ENCODE peak calls at places on chromosome X, in eight cellular contexts. One of them, this sample, is unnamed.

GRCh38 chrX:113833656-113834055 is 750.2 kb upstream of the HTR2C start:
- DNase-seq in mucosa of descending colon: no peak
- DNase-seq in pancreas: no peak
- DNase-seq in astrocyte of the spinal cord: no peak
- DNase-seq in tibial artery: no peak
- DNase-seq in SK-N-SH: no peak
- DNase-seq in brain microvascular endothelial cell: no peak
- DNase-seq in HFF-Myc: no peak
- DNase-seq in this sample: no peak

GRCh38 chrX:358651-359143 is 28.0 kb downstream of the PPP2R3B start:
- DNase-seq in tibial artery: no peak
- DNase-seq in mucosa of descending colon: no peak
- DNase-seq in brain microvascular endothelial cell: no peak
- DNase-seq in HFF-Myc: no peak
- DNase-seq in SK-N-SH: no peak
- DNase-seq in pancreas: no peak
- DNase-seq in astrocyte of the spinal cord: no peak
- DNase-seq in this sample: no peak

GRCh38 chrX:129403974-129404669 is 119.2 kb downstream of the SMARCA1 start:
- DNase-seq in tibial artery: no peak
- DNase-seq in pancreas: no peak
- DNase-seq in brain microvascular endothelial cell: no peak
- DNase-seq in astrocyte of the spinal cord: peak
- DNase-seq in HFF-Myc: no peak
- DNase-seq in mucosa of descending colon: no peak
- DNase-seq in SK-N-SH: no peak
- DNase-seq in this sample: no peak

GRCh38 chrX:121570072-121570841 is 522.8 kb downstream of the GLUD2 start:
- DNase-seq in astrocyte of the spinal cord: no peak
- DNase-seq in brain microvascular endothelial cell: no peak
- DNase-seq in pancreas: peak
- DNase-seq in tibial artery: no peak
- DNase-seq in HFF-Myc: no peak
- DNase-seq in SK-N-SH: no peak
- DNase-seq in mucosa of descending colon: no peak
- DNase-seq in this sample: no peak

GRCh38 chrX:119880552-119881437 is 9.2 kb downstream of the NDUFA1 start:
- DNase-seq in HFF-Myc: peak
- DNase-seq in brain microvascular endothelial cell: peak
- DNase-seq in astrocyte of the spinal cord: peak
- DNase-seq in tibial artery: no peak
- DNase-seq in SK-N-SH: peak
- DNase-seq in mucosa of descending colon: peak
- DNase-seq in pancreas: no peak
- DNase-seq in this sample: no peak

GRCh38 chrX:9853307-9853706 is 67.1 kb downstream of the SHROOM2 start:
- DNase-seq in HFF-Myc: no peak
- DNase-seq in astrocyte of the spinal cord: no peak
- DNase-seq in mucosa of descending colon: no peak
- DNase-seq in brain microvascular endothelial cell: no peak
- DNase-seq in pancreas: no peak
- DNase-seq in tibial artery: no peak
- DNase-seq in SK-N-SH: no peak
- DNase-seq in this sample: no peak

GRCh38 chrX:18856645-18856997 is 127.3 kb downstream of the PHKA2 start:
- DNase-seq in tibial artery: no peak
- DNase-seq in brain microvascular endothelial cell: no peak
- DNase-seq in HFF-Myc: no peak
- DNase-seq in SK-N-SH: no peak
- DNase-seq in pancreas: no peak
- DNase-seq in mucosa of descending colon: no peak
- DNase-seq in astrocyte of the spinal cord: no peak
- DNase-seq in this sample: no peak

GRCh38 chrX:77346859-77347258 is 100.3 kb upstream of the FGF16 start:
- DNase-seq in tibial artery: no peak
- DNase-seq in astrocyte of the spinal cord: no peak
- DNase-seq in mucosa of descending colon: no peak
- DNase-seq in pancreas: no peak
- DNase-seq in brain microvascular endothelial cell: no peak
- DNase-seq in HFF-Myc: no peak
- DNase-seq in SK-N-SH: no peak
- DNase-seq in this sample: no peak

GRCh38 chrX:18354369-18355329 is at the start of gene SCML2:
- DNase-seq in SK-N-SH: peak
- DNase-seq in astrocyte of the spinal cord: peak
- DNase-seq in HFF-Myc: no peak
- DNase-seq in tibial artery: peak
- DNase-seq in brain microvascular endothelial cell: peak
- DNase-seq in pancreas: peak
- DNase-seq in mucosa of descending colon: peak
- DNase-seq in this sample: no peak

GRCh38 chrX:133601116-133601515 is 185.8 kb upstream of the GPC4 start:
- DNase-seq in pancreas: no peak
- DNase-seq in astrocyte of the spinal cord: no peak
- DNase-seq in tibial artery: no peak
- DNase-seq in HFF-Myc: no peak
- DNase-seq in SK-N-SH: no peak
- DNase-seq in brain microvascular endothelial cell: no peak
- DNase-seq in mucosa of descending colon: no peak
- DNase-seq in this sample: no peak

GRCh38 chrX:17634542-17635207 is 102.6 kb upstream of the SCML1 start:
- DNase-seq in SK-N-SH: no peak
- DNase-seq in astrocyte of the spinal cord: no peak
- DNase-seq in HFF-Myc: no peak
- DNase-seq in mucosa of descending colon: peak
- DNase-seq in brain microvascular endothelial cell: no peak
- DNase-seq in pancreas: peak
- DNase-seq in tibial artery: no peak
- DNase-seq in this sample: no peak

GRCh38 chrX:63920875-63921274 is 135.9 kb upstream of the ARHGEF9 start:
- DNase-seq in mucosa of descending colon: no peak
- DNase-seq in HFF-Myc: no peak
- DNase-seq in SK-N-SH: no peak
- DNase-seq in astrocyte of the spinal cord: no peak
- DNase-seq in tibial artery: no peak
- DNase-seq in brain microvascular endothelial cell: no peak
- DNase-seq in pancreas: no peak
- DNase-seq in this sample: no peak

GRCh38 chrX:64330284-64330683 is 65.0 kb downstream of the MTMR8 start:
- DNase-seq in HFF-Myc: no peak
- DNase-seq in astrocyte of the spinal cord: no peak
- DNase-seq in tibial artery: no peak
- DNase-seq in mucosa of descending colon: no peak
- DNase-seq in SK-N-SH: no peak
- DNase-seq in brain microvascular endothelial cell: no peak
- DNase-seq in pancreas: no peak
- DNase-seq in this sample: no peak

GRCh38 chrX:5176766-5177165 is 1051.9 kb downstream of the NLGN4X start:
- DNase-seq in brain microvascular endothelial cell: no peak
- DNase-seq in SK-N-SH: no peak
- DNase-seq in mucosa of descending colon: no peak
- DNase-seq in astrocyte of the spinal cord: no peak
- DNase-seq in tibial artery: no peak
- DNase-seq in pancreas: no peak
- DNase-seq in HFF-Myc: no peak
- DNase-seq in this sample: no peak

GRCh38 chrX:46547857-46548256 is 2.6 kb upstream of the ZNF674 start:
- DNase-seq in tibial artery: no peak
- DNase-seq in mucosa of descending colon: no peak
- DNase-seq in astrocyte of the spinal cord: peak
- DNase-seq in brain microvascular endothelial cell: peak
- DNase-seq in pancreas: no peak
- DNase-seq in SK-N-SH: no peak
- DNase-seq in HFF-Myc: peak
- DNase-seq in this sample: no peak

GRCh38 chrX:135535077-135535630 is 14.7 kb downstream of the INTS6L start:
- DNase-seq in brain microvascular endothelial cell: no peak
- DNase-seq in tibial artery: no peak
- DNase-seq in mucosa of descending colon: no peak
- DNase-seq in SK-N-SH: no peak
- DNase-seq in pancreas: no peak
- DNase-seq in HFF-Myc: no peak
- DNase-seq in astrocyte of the spinal cord: no peak
- DNase-seq in this sample: no peak

GRCh38 chrX:135531813-135532212 is 11.4 kb downstream of the INTS6L start:
- DNase-seq in pancreas: no peak
- DNase-seq in mucosa of descending colon: no peak
- DNase-seq in SK-N-SH: no peak
- DNase-seq in HFF-Myc: no peak
- DNase-seq in astrocyte of the spinal cord: no peak
- DNase-seq in tibial artery: no peak
- DNase-seq in brain microvascular endothelial cell: no peak
- DNase-seq in this sample: no peak

DNA sequence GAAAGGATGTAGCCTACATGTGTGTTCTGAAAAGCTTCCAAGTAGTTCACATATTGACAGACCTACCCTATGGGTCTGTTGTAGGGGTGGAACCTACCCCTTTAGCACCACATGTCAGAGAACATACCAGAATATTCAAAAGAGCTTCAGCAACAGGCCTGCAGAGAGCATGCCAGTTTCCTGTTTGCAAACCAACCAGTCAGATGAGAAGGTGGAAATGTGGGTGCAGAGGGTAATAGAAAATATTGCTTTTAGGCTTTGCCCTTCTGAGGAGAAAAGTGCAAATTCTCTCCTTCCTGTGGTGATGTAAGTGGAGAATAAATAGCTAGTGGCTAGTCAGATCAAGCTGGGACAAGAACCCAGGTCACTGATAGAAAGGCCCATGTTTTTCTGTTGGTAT is 16.4 kb downstream of the INTS6L start:
- DNase-seq in tibial artery: no peak
- DNase-seq in HFF-Myc: no peak
- DNase-seq in brain microvascular endothelial cell: no peak
- DNase-seq in astrocyte of the spinal cord: no peak
- DNase-seq in pancreas: no peak
- DNase-seq in SK-N-SH: no peak
- DNase-seq in mucosa of descending colon: no peak
- DNase-seq in this sample: no peak
- H3K4me3 ChIP-seq in tibial artery: no peak
- H3K4me3 ChIP-seq in HFF-Myc: no peak
- H3K4me3 ChIP-seq in brain microvascular endothelial cell: no peak
- H3K4me3 ChIP-seq in astrocyte of the spinal cord: no peak
- H3K4me3 ChIP-seq in pancreas: no peak
- H3K4me3 ChIP-seq in SK-N-SH: no peak
- H3K4me3 ChIP-seq in mucosa of descending colon: no peak
- H3K4me3 ChIP-seq in this sample: no peak

DNA sequence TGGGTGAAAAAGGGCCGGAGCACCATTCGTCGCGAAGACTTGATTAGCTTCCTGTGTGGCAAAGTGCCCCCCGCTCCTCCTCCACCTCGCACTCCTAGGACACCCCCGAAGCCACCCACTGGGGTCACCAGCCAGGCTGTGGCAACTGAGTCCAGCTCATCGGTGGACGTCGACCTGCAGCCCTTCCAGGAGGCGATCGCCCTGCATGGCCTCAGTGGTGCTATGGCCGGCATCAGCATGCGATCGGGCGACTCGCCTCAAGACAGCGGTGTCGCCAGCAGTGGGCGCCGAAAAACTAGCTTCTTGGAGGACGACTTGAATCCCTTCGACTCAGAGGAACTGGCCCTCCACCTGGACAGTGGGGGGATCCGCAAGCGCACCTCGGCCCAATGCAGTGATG is 126.8 kb upstream of the CXorf66 start:
- DNase-seq in SK-N-SH: no peak
- DNase-seq in mucosa of descending colon: no peak
- DNase-seq in pancreas: no peak
- DNase-seq in brain microvascular endothelial cell: no peak
- DNase-seq in HFF-Myc: no peak
- DNase-seq in astrocyte of the spinal cord: no peak
- DNase-seq in tibial artery: no peak
- DNase-seq in this sample: no peak
- H3K4me3 ChIP-seq in SK-N-SH: no peak
- H3K4me3 ChIP-seq in mucosa of descending colon: no peak
- H3K4me3 ChIP-seq in pancreas: no peak
- H3K4me3 ChIP-seq in brain microvascular endothelial cell: no peak
- H3K4me3 ChIP-seq in HFF-Myc: no peak
- H3K4me3 ChIP-seq in astrocyte of the spinal cord: no peak
- H3K4me3 ChIP-seq in tibial artery: peak
- H3K4me3 ChIP-seq in this sample: peak

DNA sequence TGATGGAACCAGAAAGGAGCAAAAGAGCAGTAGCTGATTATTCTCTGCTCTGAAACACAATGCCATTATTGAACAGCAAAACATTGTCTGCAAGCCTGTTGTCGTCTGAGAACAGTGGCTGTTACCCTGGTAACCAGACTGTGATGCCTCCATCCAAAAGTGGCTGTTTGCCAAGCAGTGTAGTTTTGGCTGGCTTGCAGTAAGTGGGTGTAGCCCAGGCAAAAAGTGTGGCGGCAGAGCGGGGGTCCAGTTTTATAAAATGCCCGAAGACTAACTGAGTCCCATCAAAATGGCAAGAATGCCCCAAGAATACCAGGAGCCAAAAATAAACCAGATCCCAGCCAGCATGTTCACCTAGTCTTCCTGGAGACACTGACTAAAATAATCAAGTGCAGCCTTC is 2.5 kb downstream of the PLP1 start:
- DNase-seq in tibial artery: no peak
- DNase-seq in astrocyte of the spinal cord: peak
- DNase-seq in SK-N-SH: peak
- DNase-seq in pancreas: no peak
- DNase-seq in HFF-Myc: no peak
- DNase-seq in brain microvascular endothelial cell: peak
- DNase-seq in mucosa of descending colon: no peak
- DNase-seq in this sample: no peak
- H3K4me3 ChIP-seq in tibial artery: no peak
- H3K4me3 ChIP-seq in astrocyte of the spinal cord: no peak
- H3K4me3 ChIP-seq in SK-N-SH: no peak
- H3K4me3 ChIP-seq in pancreas: no peak
- H3K4me3 ChIP-seq in HFF-Myc: no peak
- H3K4me3 ChIP-seq in brain microvascular endothelial cell: no peak
- H3K4me3 ChIP-seq in mucosa of descending colon: no peak
- H3K4me3 ChIP-seq in this sample: no peak

GRCh38 chrX:124347242-124347641 is 879 bp downstream of the SH2D1A start:
- DNase-seq in SK-N-SH: no peak
- DNase-seq in HFF-Myc: no peak
- DNase-seq in pancreas: no peak
- DNase-seq in astrocyte of the spinal cord: no peak
- DNase-seq in brain microvascular endothelial cell: no peak
- DNase-seq in mucosa of descending colon: no peak
- DNase-seq in tibial artery: no peak
- DNase-seq in this sample: no peak

GRCh38 chrX:124346877-124347241 is 496 bp downstream of the SH2D1A start:
- DNase-seq in mucosa of descending colon: no peak
- DNase-seq in pancreas: no peak
- DNase-seq in astrocyte of the spinal cord: no peak
- DNase-seq in tibial artery: no peak
- DNase-seq in HFF-Myc: no peak
- DNase-seq in SK-N-SH: no peak
- DNase-seq in brain microvascular endothelial cell: no peak
- DNase-seq in this sample: no peak

GRCh38 chrX:124346064-124346876 is at the start of gene SH2D1A:
- DNase-seq in pancreas: no peak
- DNase-seq in mucosa of descending colon: peak
- DNase-seq in SK-N-SH: no peak
- DNase-seq in astrocyte of the spinal cord: no peak
- DNase-seq in tibial artery: no peak
- DNase-seq in brain microvascular endothelial cell: no peak
- DNase-seq in HFF-Myc: no peak
- DNase-seq in this sample: no peak

GRCh38 chrX:124349054-124349453 is 2.7 kb downstream of the SH2D1A start:
- DNase-seq in astrocyte of the spinal cord: no peak
- DNase-seq in SK-N-SH: no peak
- DNase-seq in tibial artery: no peak
- DNase-seq in brain microvascular endothelial cell: no peak
- DNase-seq in HFF-Myc: no peak
- DNase-seq in mucosa of descending colon: no peak
- DNase-seq in pancreas: no peak
- DNase-seq in this sample: no peak

GRCh38 chrX:124348152-124348551 is 1.8 kb downstream of the SH2D1A start:
- DNase-seq in astrocyte of the spinal cord: no peak
- DNase-seq in mucosa of descending colon: no peak
- DNase-seq in SK-N-SH: no peak
- DNase-seq in tibial artery: no peak
- DNase-seq in brain microvascular endothelial cell: no peak
- DNase-seq in pancreas: no peak
- DNase-seq in HFF-Myc: no peak
- DNase-seq in this sample: no peak
- H3K4me3 ChIP-seq in astrocyte of the spinal cord: no peak
- H3K4me3 ChIP-seq in mucosa of descending colon: no peak
- H3K4me3 ChIP-seq in SK-N-SH: no peak
- H3K4me3 ChIP-seq in tibial artery: no peak
- H3K4me3 ChIP-seq in brain microvascular endothelial cell: no peak
- H3K4me3 ChIP-seq in pancreas: no peak
- H3K4me3 ChIP-seq in HFF-Myc: no peak
- H3K4me3 ChIP-seq in this sample: no peak

This sample was measured in ascending aorta.